ENCODE peak calls at places on chromosomes 13 and 19, in nine cellular contexts. One of them, this sample, is unnamed.

GRCh38 chr19:6738726-6739389 is 622 bp upstream of the TRIP10 start:
- DNase-seq in fibroblast of the aortic adventitia: no peak
- DNase-seq in mucosa of descending colon: peak
- DNase-seq in DMS153: no peak
- DNase-seq in H54: no peak
- DNase-seq in stimulated activated CD4-positive, alpha-beta T cell treated with anti-CD3 and anti-CD28 coated beads, Interleukin-12 subunit alpha, Interleukin-12 subunit beta, amount 100 ng/mL, for 24 hours: no peak
- DNase-seq in retina: peak
- DNase-seq in T-cell: no peak
- DNase-seq in HuH-7.5: no peak
- DNase-seq in this sample: no peak

GRCh38 chr13:45473627-45474026 is 8.9 kb downstream of the COG3 start:
- DNase-seq in fibroblast of the aortic adventitia: no peak
- DNase-seq in mucosa of descending colon: no peak
- DNase-seq in DMS153: no peak
- DNase-seq in stimulated activated CD4-positive, alpha-beta T cell treated with anti-CD3 and anti-CD28 coated beads, Interleukin-12 subunit alpha, Interleukin-12 subunit beta, amount 100 ng/mL, for 24 hours: no peak
- DNase-seq in H54: no peak
- DNase-seq in retina: no peak
- DNase-seq in T-cell: no peak
- DNase-seq in HuH-7.5: no peak
- DNase-seq in this sample: no peak

GRCh38 chr13:50594276-50594970 is 249.1 kb downstream of the DLEU7 start:
- DNase-seq in DMS153: no peak
- DNase-seq in H54: no peak
- DNase-seq in HuH-7.5: no peak
- DNase-seq in T-cell: no peak
- DNase-seq in mucosa of descending colon: peak
- DNase-seq in retina: peak
- DNase-seq in fibroblast of the aortic adventitia: no peak
- DNase-seq in stimulated activated CD4-positive, alpha-beta T cell treated with anti-CD3 and anti-CD28 coated beads, Interleukin-12 subunit alpha, Interleukin-12 subunit beta, amount 100 ng/mL, for 24 hours: peak
- DNase-seq in this sample: no peak

GRCh38 chr13:99971576-99972189 is at the start of gene ZIC5:
- DNase-seq in T-cell: no peak
- DNase-seq in DMS153: no peak
- DNase-seq in mucosa of descending colon: no peak
- DNase-seq in H54: no peak
- DNase-seq in HuH-7.5: no peak
- DNase-seq in stimulated activated CD4-positive, alpha-beta T cell treated with anti-CD3 and anti-CD28 coated beads, Interleukin-12 subunit alpha, Interleukin-12 subunit beta, amount 100 ng/mL, for 24 hours: no peak
- DNase-seq in retina: peak
- DNase-seq in fibroblast of the aortic adventitia: no peak
- DNase-seq in this sample: peak

GRCh38 chr13:101977475-101977874 is 424.4 kb downstream of the FGF14 start:
- DNase-seq in HuH-7.5: no peak
- DNase-seq in DMS153: no peak
- DNase-seq in mucosa of descending colon: no peak
- DNase-seq in stimulated activated CD4-positive, alpha-beta T cell treated with anti-CD3 and anti-CD28 coated beads, Interleukin-12 subunit alpha, Interleukin-12 subunit beta, amount 100 ng/mL, for 24 hours: no peak
- DNase-seq in T-cell: no peak
- DNase-seq in H54: no peak
- DNase-seq in fibroblast of the aortic adventitia: no peak
- DNase-seq in retina: no peak
- DNase-seq in this sample: no peak

GRCh38 chr13:93244141-93244917 is 17.7 kb downstream of the GPC6 start:
- DNase-seq in stimulated activated CD4-positive, alpha-beta T cell treated with anti-CD3 and anti-CD28 coated beads, Interleukin-12 subunit alpha, Interleukin-12 subunit beta, amount 100 ng/mL, for 24 hours: no peak
- DNase-seq in mucosa of descending colon: no peak
- DNase-seq in DMS153: no peak
- DNase-seq in T-cell: no peak
- DNase-seq in HuH-7.5: no peak
- DNase-seq in retina: peak
- DNase-seq in H54: peak
- DNase-seq in fibroblast of the aortic adventitia: peak
- DNase-seq in this sample: no peak

GRCh38 chr13:40993987-40994386 is 25.1 kb downstream of the ELF1 start:
- DNase-seq in stimulated activated CD4-positive, alpha-beta T cell treated with anti-CD3 and anti-CD28 coated beads, Interleukin-12 subunit alpha, Interleukin-12 subunit beta, amount 100 ng/mL, for 24 hours: no peak
- DNase-seq in HuH-7.5: no peak
- DNase-seq in retina: no peak
- DNase-seq in fibroblast of the aortic adventitia: no peak
- DNase-seq in mucosa of descending colon: no peak
- DNase-seq in DMS153: peak
- DNase-seq in T-cell: no peak
- DNase-seq in H54: no peak
- DNase-seq in this sample: peak

GRCh38 chr13:33401238-33401637 is 115.7 kb upstream of the STARD13 start:
- DNase-seq in mucosa of descending colon: peak
- DNase-seq in HuH-7.5: no peak
- DNase-seq in DMS153: peak
- DNase-seq in retina: no peak
- DNase-seq in fibroblast of the aortic adventitia: no peak
- DNase-seq in T-cell: no peak
- DNase-seq in stimulated activated CD4-positive, alpha-beta T cell treated with anti-CD3 and anti-CD28 coated beads, Interleukin-12 subunit alpha, Interleukin-12 subunit beta, amount 100 ng/mL, for 24 hours: no peak
- DNase-seq in H54: no peak
- DNase-seq in this sample: no peak

GRCh38 chr13:79988573-79988972 is 352.4 kb downstream of the SPRY2 start:
- DNase-seq in mucosa of descending colon: peak
- DNase-seq in stimulated activated CD4-positive, alpha-beta T cell treated with anti-CD3 and anti-CD28 coated beads, Interleukin-12 subunit alpha, Interleukin-12 subunit beta, amount 100 ng/mL, for 24 hours: no peak
- DNase-seq in H54: no peak
- DNase-seq in T-cell: no peak
- DNase-seq in DMS153: no peak
- DNase-seq in HuH-7.5: no peak
- DNase-seq in fibroblast of the aortic adventitia: peak
- DNase-seq in retina: no peak
- DNase-seq in this sample: no peak

GRCh38 chr13:98020271-98020670 is 66.8 kb downstream of the IPO5 start:
- DNase-seq in mucosa of descending colon: no peak
- DNase-seq in H54: no peak
- DNase-seq in fibroblast of the aortic adventitia: no peak
- DNase-seq in HuH-7.5: no peak
- DNase-seq in stimulated activated CD4-positive, alpha-beta T cell treated with anti-CD3 and anti-CD28 coated beads, Interleukin-12 subunit alpha, Interleukin-12 subunit beta, amount 100 ng/mL, for 24 hours: no peak
- DNase-seq in retina: no peak
- DNase-seq in T-cell: no peak
- DNase-seq in DMS153: no peak
- DNase-seq in this sample: no peak

GRCh38 chr13:79765331-79765730 is 284.4 kb downstream of the NDFIP2 start:
- DNase-seq in stimulated activated CD4-positive, alpha-beta T cell treated with anti-CD3 and anti-CD28 coated beads, Interleukin-12 subunit alpha, Interleukin-12 subunit beta, amount 100 ng/mL, for 24 hours: no peak
- DNase-seq in mucosa of descending colon: no peak
- DNase-seq in DMS153: no peak
- DNase-seq in HuH-7.5: no peak
- DNase-seq in H54: no peak
- DNase-seq in fibroblast of the aortic adventitia: no peak
- DNase-seq in T-cell: no peak
- DNase-seq in retina: no peak
- DNase-seq in this sample: no peak

This sample was measured in RWPE2.